ENCODE peak calls at places on chromosome 15, in five cellular contexts. One of them, this sample, is unnamed. For H3K9me3, the result is how much of the 10 kb centered on the place peaks cover.

GRCh38 chr15:48283361-48284157 is 47.7 kb upstream of the DUT start:
- DNase-seq in colonic mucosa: no peak
- DNase-seq in adipocyte: no peak
- DNase-seq in adrenal gland: peak
- DNase-seq in CD8-positive, alpha-beta memory T cell: no peak
- DNase-seq in this sample: no peak

GRCh38 chr15:31297880-31298456 is 28.7 kb upstream of the KLF13 start:
- DNase-seq in adrenal gland: no peak
- DNase-seq in adipocyte: no peak
- DNase-seq in colonic mucosa: peak
- DNase-seq in CD8-positive, alpha-beta memory T cell: no peak
- DNase-seq in this sample: no peak

GRCh38 chr15:74238984-74239645 is 3.0 kb downstream of the CCDC33 start:
- DNase-seq in adipocyte: no peak
- DNase-seq in CD8-positive, alpha-beta memory T cell: no peak
- DNase-seq in adrenal gland: peak
- DNase-seq in colonic mucosa: no peak
- DNase-seq in this sample: no peak

GRCh38 chr15:39199076-39199475 is 381.8 kb upstream of the THBS1 start:
- DNase-seq in CD8-positive, alpha-beta memory T cell: no peak
- DNase-seq in adrenal gland: no peak
- DNase-seq in colonic mucosa: no peak
- DNase-seq in adipocyte: no peak
- DNase-seq in this sample: no peak

GRCh38 chr15:79475312-79475711 is 43.2 kb downstream of the MINAR1 start:
- DNase-seq in adipocyte: peak
- DNase-seq in colonic mucosa: no peak
- DNase-seq in adrenal gland: no peak
- DNase-seq in CD8-positive, alpha-beta memory T cell: no peak
- DNase-seq in this sample: no peak

GRCh38 chr15:52318729-52319500 is 23.3 kb upstream of the MYO5C start:
- DNase-seq in CD8-positive, alpha-beta memory T cell: no peak
- DNase-seq in adrenal gland: peak
- DNase-seq in adipocyte: no peak
- DNase-seq in colonic mucosa: no peak
- DNase-seq in this sample: no peak

GRCh38 chr15:91589360-91589759 is 264.1 kb upstream of the SLCO3A1 start:
- DNase-seq in colonic mucosa: no peak
- DNase-seq in adrenal gland: no peak
- DNase-seq in CD8-positive, alpha-beta memory T cell: no peak
- DNase-seq in adipocyte: no peak
- DNase-seq in this sample: no peak

GRCh38 chr15:35657679-35658201 is 111.8 kb upstream of the DPH6 start:
- DNase-seq in adipocyte: peak
- DNase-seq in adrenal gland: no peak
- DNase-seq in colonic mucosa: no peak
- DNase-seq in CD8-positive, alpha-beta memory T cell: no peak
- DNase-seq in this sample: no peak

GRCh38 chr15:25734680-25735355 is 128.3 kb downstream of the ATP10A start:
- DNase-seq in adipocyte: no peak
- DNase-seq in CD8-positive, alpha-beta memory T cell: no peak
- DNase-seq in colonic mucosa: no peak
- DNase-seq in adrenal gland: no peak
- DNase-seq in this sample: no peak

GRCh38 chr15:25733856-25734679 is 129.1 kb downstream of the ATP10A start:
- DNase-seq in adrenal gland: peak
- DNase-seq in colonic mucosa: no peak
- DNase-seq in CD8-positive, alpha-beta memory T cell: no peak
- DNase-seq in adipocyte: no peak
- DNase-seq in this sample: no peak

GRCh38 chr15:25732191-25732590 is 130.9 kb downstream of the ATP10A start:
- DNase-seq in adipocyte: no peak
- DNase-seq in colonic mucosa: no peak
- DNase-seq in CD8-positive, alpha-beta memory T cell: no peak
- DNase-seq in adrenal gland: no peak
- DNase-seq in this sample: no peak

GRCh38 chr15:25731411-25731810 is 131.7 kb downstream of the ATP10A start:
- DNase-seq in adrenal gland: no peak
- DNase-seq in CD8-positive, alpha-beta memory T cell: no peak
- DNase-seq in colonic mucosa: no peak
- DNase-seq in adipocyte: no peak
- DNase-seq in this sample: no peak

DNA sequence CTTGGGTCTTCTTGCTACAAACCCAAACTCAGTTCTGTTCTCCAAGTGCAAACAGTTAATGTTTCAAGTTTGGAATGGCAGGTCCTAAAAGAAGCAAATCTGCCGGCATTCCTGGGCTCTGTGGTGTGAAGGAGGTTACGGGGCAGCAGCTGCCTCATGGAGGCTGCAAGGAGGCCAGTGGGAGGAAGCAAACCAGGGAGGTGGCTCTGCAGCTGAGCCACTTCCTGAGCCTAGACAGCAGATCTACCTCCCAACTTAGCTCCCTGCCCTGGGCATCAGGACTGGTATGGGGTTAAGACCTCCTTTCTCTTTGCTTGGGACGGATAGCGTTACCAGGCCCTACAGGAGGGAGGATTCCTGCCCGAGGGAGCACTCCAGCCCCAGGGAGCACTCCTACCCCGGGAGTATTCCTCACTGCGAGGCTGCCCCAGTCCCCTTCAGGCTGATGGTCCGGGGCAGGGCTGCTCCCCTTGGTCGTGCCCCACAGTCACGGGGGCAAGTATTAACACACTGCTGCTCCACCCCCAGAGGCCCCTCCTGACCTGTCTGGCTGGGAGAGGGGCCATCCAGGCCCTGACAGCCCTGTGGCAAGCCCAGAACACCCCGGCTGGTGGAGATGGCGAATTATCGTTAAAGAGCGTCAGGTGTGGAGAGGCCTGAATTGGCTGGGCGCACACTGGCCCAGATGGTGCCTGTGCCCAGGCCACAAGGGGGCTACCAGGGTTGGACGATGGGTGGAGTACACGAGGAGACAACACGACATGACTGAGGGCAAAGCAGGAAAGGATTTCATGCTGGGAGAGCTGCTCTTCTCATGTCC is 129.9 kb downstream of the ATP10A start:
- DNase-seq in CD8-positive, alpha-beta memory T cell: no peak
- DNase-seq in adrenal gland: no peak
- DNase-seq in adipocyte: no peak
- DNase-seq in colonic mucosa: no peak
- DNase-seq in this sample: no peak
- H3K9me3 ChIP-seq in CD8-positive, alpha-beta memory T cell: under half
- H3K9me3 ChIP-seq in adrenal gland: under half
- H3K9me3 ChIP-seq in adipocyte: under half
- H3K9me3 ChIP-seq in colonic mucosa: under half
- H3K9me3 ChIP-seq in this sample: under half

DNA sequence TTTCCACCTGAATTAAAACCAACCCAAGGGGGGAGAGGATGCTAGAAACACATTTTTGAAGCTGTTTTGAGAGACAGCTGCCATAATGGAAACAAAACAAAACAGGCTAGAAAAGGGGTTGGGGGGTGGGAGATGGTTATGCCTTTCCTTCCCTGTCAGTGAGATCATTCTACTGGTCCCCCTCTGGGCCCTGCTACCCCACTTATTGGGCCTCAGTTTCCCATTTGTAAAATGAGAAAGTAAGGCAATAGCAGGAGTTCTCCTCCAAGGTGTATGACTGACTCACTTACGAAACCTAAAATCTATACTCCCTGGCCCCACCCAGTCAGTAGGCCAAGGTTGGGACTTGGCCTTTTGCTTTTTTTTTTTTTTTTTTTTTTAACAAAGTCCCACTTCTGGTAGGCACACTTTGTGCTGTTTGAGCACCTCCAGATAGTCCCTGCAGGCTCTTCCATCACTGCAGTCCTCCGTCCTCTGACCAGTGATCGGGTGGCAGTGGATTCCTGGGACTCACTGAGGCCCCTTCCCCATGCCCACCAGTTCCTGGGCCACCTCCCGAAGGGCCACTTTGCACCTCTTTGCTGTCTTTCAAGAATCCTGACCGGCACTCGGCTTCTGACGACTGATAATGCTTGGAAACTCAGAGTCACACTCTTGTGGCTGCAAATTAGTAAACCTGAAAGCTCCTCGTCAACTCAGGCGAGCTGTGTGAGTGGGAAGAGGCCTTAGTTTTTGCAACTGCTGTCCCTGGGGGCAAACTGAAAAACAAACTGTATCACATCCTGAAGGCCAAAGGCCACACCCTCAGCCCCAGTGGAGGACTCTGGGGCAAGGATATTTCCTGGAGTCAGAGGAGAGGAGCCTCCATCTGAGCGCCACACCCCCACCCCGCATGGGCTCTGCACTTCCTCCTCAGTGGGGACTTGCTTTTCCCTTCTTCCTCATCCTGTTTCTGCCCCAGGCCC is 6.7 kb upstream of the PSTPIP1 start:
- DNase-seq in adrenal gland: peak
- DNase-seq in CD8-positive, alpha-beta memory T cell: no peak
- DNase-seq in adipocyte: no peak
- DNase-seq in colonic mucosa: peak
- DNase-seq in this sample: no peak
- H3K9me3 ChIP-seq in adrenal gland: under half
- H3K9me3 ChIP-seq in CD8-positive, alpha-beta memory T cell: under half
- H3K9me3 ChIP-seq in adipocyte: under half
- H3K9me3 ChIP-seq in colonic mucosa: under half
- H3K9me3 ChIP-seq in this sample: under half

GRCh38 chr15:26243382-26243781 is 380.3 kb upstream of the ATP10A start:
- DNase-seq in adrenal gland: no peak
- DNase-seq in CD8-positive, alpha-beta memory T cell: no peak
- DNase-seq in adipocyte: no peak
- DNase-seq in colonic mucosa: no peak
- DNase-seq in this sample: no peak
- H3K9me3 ChIP-seq in adrenal gland: under half
- H3K9me3 ChIP-seq in CD8-positive, alpha-beta memory T cell: under half
- H3K9me3 ChIP-seq in adipocyte: under half
- H3K9me3 ChIP-seq in colonic mucosa: under half
- H3K9me3 ChIP-seq in this sample: under half

GRCh38 chr15:66440501-66440900 is 53.8 kb downstream of the MAP2K1 start:
- DNase-seq in colonic mucosa: no peak
- DNase-seq in adrenal gland: no peak
- DNase-seq in adipocyte: no peak
- DNase-seq in CD8-positive, alpha-beta memory T cell: no peak
- DNase-seq in this sample: no peak
- H3K9me3 ChIP-seq in colonic mucosa: under half
- H3K9me3 ChIP-seq in adrenal gland: under half
- H3K9me3 ChIP-seq in adipocyte: under half
- H3K9me3 ChIP-seq in CD8-positive, alpha-beta memory T cell: under half
- H3K9me3 ChIP-seq in this sample: under half

DNA sequence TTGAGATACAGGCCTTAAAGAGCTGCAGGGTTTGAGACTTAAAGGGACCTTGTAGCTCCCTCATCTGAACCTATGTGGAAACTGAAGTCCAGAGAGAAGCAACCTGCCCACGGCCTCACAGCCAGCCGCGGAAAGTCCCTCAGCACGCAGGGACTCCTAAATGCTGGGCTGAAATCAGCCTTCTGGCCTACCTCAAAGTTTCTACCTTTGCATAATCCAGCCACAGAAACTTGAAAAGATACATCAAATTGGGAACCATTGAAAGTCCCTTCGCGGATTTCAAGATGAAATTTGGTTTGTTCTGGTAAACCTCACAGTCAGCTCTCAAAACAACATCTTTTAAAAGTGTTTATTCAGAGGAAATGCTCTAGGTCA is 171.5 kb downstream of the ADAMTS17 start:
- DNase-seq in colonic mucosa: no peak
- DNase-seq in CD8-positive, alpha-beta memory T cell: no peak
- DNase-seq in adrenal gland: no peak
- DNase-seq in adipocyte: no peak
- DNase-seq in this sample: no peak
- H3K9me3 ChIP-seq in colonic mucosa: under half
- H3K9me3 ChIP-seq in CD8-positive, alpha-beta memory T cell: under half
- H3K9me3 ChIP-seq in adrenal gland: under half
- H3K9me3 ChIP-seq in adipocyte: under half
- H3K9me3 ChIP-seq in this sample: under half

GRCh38 chr15:25246641-25247417 is 192.0 kb downstream of the UBE3A start:
- DNase-seq in colonic mucosa: peak
- DNase-seq in CD8-positive, alpha-beta memory T cell: no peak
- DNase-seq in adipocyte: no peak
- DNase-seq in adrenal gland: no peak
- DNase-seq in this sample: peak
- H3K9me3 ChIP-seq in colonic mucosa: under half
- H3K9me3 ChIP-seq in CD8-positive, alpha-beta memory T cell: under half
- H3K9me3 ChIP-seq in adipocyte: under half
- H3K9me3 ChIP-seq in adrenal gland: under half
- H3K9me3 ChIP-seq in this sample: under half